ENCODE peak calls at places on chromosome 14, in four cellular contexts. L is HFF-Myc, D is AG04449, P is ovary. R is an unnamed sample.

GRCh38 chr14:73644531-73645247 is at the start of gene DNAL1:
- DNase-seq in L (peak), D (no peak), P (peak), R (peak)

GRCh38 chr14:34766060-34766459 is 51.7 kb upstream of the CFL2 start:
- DNase-seq in L (no peak), D (no peak), P (no peak), R (no peak)

GRCh38 chr14:51533160-51533559 is 118.5 kb upstream of the FRMD6 start:
- DNase-seq in D (peak), L (peak), P (no peak), R (no peak)

GRCh38 chr14:54278665-54279295 is 118.0 kb upstream of the CDKN3 start:
- DNase-seq in L (no peak), P (no peak), D (no peak), R (no peak)

GRCh38 chr14:23568600-23569310 is 1.2 kb upstream of the AP1G2 start:
- DNase-seq in P (peak), D (no peak), L (no peak), R (no peak)

GRCh38 chr14:99758915-99759545 is 34.2 kb upstream of the EML1 start:
- DNase-seq in D (no peak), L (no peak), P (no peak), R (no peak)

GRCh38 chr14:100091386-100091785 is 26.2 kb downstream of the EVL start:
- DNase-seq in L (no peak), P (no peak), D (no peak), R (no peak)

GRCh38 chr14:97350415-97350814 is 553.2 kb downstream of the VRK1 start:
- DNase-seq in L (no peak), D (no peak), P (no peak), R (no peak)

GRCh38 chr14:68766299-68767247 is 26.3 kb downstream of the ZFP36L1 start:
- DNase-seq in D (no peak), P (peak), L (no peak), R (no peak)

GRCh38 chr14:31718985-31719384 is 157.8 kb downstream of the NUBPL start:
- DNase-seq in P (no peak), L (no peak), D (no peak), R (no peak)

GRCh38 chr14:31716208-31716607 is 155.0 kb downstream of the NUBPL start:
- DNase-seq in D (no peak), P (no peak), L (no peak), R (no peak)

GRCh38 chr14:31717294-31718085 is 156.3 kb downstream of the NUBPL start:
- DNase-seq in P (no peak), D (no peak), L (no peak), R (no peak)

DNA sequence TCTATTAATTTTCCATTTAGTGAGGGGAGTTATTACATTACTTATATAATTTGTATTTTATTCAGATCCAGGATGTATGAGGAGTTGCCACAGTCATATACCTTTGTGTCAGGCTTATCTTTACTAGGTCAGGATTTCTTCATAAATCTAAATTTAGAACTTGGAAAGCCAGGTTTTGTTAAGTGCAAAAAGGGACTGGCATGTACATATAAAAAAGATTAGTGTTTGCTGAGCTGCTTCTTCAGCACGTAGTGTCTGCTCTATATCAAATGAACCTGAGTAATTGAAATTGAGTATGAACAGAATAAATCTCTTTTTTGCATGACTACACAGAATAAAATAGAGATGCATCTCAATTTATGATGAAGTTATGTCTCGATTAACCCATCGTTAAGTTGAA is 157.4 kb downstream of the NUBPL start:
- DNase-seq in P (no peak), L (no peak), D (no peak), R (no peak)
- H3K4me3 ChIP-seq in P (no peak), L (no peak), D (no peak), R (no peak)

GRCh38 chr14:93476305-93476704 is 45.6 kb downstream of the UNC79 start:
- DNase-seq in L (no peak), P (no peak), D (no peak), R (no peak)
- TF ChIP-seq CTCF in L (no peak), P (no peak), D (no peak), R (no peak)

GRCh38 chr14:63782683-63783389 is 55.0 kb upstream of the SGPP1 start:
- DNase-seq in D (no peak), P (no peak), L (no peak), R (no peak)

DNA sequence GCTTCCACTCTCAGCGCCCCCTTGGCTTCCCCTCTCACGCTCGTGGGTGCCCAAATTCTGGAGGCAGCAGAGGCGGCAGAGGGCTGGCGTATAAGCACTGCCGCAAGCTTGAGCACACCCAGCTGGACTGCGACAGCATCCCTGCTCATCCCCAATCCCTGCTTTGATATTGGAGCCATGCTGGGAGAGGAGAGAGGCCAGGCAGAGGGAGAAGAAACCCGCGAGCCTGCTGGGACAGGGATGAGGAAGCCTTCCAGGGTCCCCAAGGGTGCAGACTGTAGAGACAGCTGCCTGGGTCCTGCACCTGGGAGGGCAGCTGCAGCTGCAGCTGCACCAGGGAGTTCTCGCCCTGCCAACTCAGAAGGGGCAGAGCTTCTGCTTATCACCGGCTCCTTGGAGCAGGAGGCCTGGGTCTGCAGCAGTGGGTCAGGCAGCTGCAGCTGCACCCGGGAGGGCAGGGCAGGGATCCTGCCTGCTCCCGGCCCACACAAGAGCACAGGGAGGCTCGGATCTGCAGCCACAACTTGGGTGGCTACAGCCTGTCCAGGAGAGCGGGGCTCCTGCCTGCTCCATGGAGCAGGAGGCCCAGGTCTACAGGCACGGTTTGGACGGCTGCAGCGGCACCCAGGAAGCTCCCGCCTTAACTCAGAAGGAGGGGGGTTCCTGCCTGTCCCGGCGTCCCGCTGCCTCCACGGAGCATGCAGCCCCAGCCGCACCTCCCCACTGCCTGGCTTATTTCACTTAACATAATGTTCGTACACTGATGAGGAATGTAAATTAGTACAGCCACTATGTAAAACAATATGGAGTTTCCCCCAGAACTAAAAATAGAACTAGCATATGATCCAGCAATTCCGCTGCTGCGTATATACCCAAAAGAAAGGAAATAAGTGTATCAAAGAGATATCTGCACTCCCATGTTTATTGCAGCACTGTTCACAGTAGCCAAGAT is 60.4 kb upstream of the SGPP1 start:
- DNase-seq in D (no peak), P (no peak), L (no peak), R (no peak)
- H3K4me3 ChIP-seq in D (no peak), P (no peak), L (no peak), R (no peak)

GRCh38 chr14:58227096-58227819 is 17.4 kb upstream of the PSMA3 start:
- DNase-seq in P (no peak), D (no peak), L (no peak), R (no peak)
- TF ChIP-seq CTCF in P (no peak), D (no peak), L (no peak), R (no peak)

GRCh38 chr14:60163741-60164140 is 1.5 kb downstream of the DHRS7 start:
- DNase-seq in D (no peak), P (no peak), L (no peak), R (no peak)

GRCh38 chr14:60164404-60164716 is 838 bp downstream of the DHRS7 start:
- DNase-seq in D (no peak), L (no peak), P (no peak), R (no peak)

GRCh38 chr14:60164717-60165546 is at the start of gene DHRS7:
- DNase-seq in P (peak), D (no peak), L (no peak), R (peak)

GRCh38 chr14:60160422-60160821 is 4.8 kb downstream of the DHRS7 start:
- DNase-seq in L (no peak), D (no peak), P (no peak), R (no peak)

DNA sequence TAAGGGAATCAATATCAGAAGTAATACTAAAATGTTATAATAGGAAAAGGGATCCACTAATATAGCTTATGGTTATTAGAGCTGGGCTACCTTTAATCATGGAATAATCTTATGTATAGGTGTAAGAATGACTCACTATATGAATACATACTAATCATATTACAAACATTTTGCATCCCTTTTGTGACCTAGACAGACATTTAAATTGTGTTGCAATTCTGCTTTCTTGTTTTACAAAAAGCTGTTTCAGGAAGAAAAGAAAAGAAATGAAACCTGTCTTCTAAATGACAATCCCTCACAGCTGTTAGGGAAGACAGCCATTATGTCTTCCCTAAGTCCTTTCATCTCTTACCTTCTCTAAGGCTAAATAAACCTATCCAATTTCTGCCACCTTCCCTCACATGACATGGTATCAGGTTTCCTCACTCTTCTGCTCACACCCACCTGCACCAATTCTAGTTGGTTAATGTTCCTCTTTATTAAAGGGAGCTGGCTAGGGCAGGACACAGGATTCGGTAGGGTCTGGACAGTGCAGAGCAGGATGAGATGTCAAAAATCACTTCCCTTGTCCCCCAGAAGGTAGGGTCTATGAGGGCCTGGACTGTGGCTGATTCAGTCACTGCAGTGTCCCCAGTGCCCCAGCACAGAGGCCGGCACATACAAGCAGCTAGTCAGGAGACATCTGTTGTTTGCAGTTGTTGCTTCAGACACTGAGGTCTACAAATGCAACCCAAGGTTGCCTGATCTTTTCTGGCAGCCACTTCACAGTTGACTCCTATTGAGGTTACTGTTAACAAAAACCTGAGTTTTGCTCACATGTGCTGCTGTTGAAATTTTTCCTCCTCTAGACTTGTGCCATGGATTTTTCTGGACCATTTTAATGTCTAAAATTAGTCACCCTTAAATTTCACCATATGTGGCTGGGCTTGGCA is 3.8 kb downstream of the DHRS7 start:
- DNase-seq in D (no peak), L (no peak), P (no peak), R (no peak)
- H3K4me3 ChIP-seq in D (no peak), L (no peak), P (no peak), R (no peak)

GRCh38 chr14:103385153-103385993 is at the start of gene MARK3:
- DNase-seq in D (peak), P (peak), L (peak), R (peak)
- TF ChIP-seq CTCF in D (no peak), P (no peak), L (no peak), R (peak)

GRCh38 chr14:101456246-101457159 is 104.8 kb upstream of the DIO3 start:
- DNase-seq in L (no peak), D (no peak), P (no peak), R (no peak)
- H3K4me3 ChIP-seq in L (no peak), D (no peak), P (no peak), R (no peak)

GRCh38 chr14:46653031-46653775 is 1.6 kb upstream of the RPL10L start:
- DNase-seq in L (no peak), P (no peak), D (no peak), R (no peak)

GRCh38 chr14:46646796-46647195 is 4.8 kb downstream of the RPL10L start:
- DNase-seq in D (no peak), L (no peak), P (no peak), R (no peak)

DNA sequence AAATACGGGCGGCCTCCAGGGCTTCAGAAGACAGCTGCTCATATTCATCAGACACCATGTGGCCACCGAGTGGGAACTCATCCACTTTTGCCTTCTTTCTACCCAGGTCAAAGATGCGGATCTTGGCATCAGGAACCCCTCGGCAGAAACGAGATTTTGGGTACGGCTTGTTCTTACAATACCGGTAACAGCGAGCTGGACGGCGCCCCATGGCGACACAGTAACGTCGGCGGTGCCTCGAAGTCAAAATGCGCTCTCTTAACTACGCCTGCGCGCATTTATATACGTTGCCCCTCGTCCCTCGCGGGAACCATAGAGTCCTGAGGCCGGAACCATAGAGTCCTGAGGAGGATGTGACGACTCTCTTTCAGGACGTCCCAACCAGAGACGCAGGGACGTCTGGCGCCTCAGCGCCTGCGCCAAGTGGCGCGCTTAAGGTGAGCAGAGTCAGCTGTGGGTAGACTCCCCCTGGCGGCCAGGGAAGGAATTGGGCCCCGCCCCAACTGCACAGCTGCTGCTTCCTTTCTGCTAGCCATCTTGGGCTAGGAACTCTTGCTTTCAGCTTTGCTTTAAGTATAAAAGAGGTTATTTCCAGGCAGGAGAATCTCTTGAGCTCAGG is at the start of gene RPL10L:
- DNase-seq in D (no peak), L (no peak), P (no peak), R (no peak)
- TF ChIP-seq CTCF in D (no peak), L (no peak), P (no peak), R (no peak)

DNA sequence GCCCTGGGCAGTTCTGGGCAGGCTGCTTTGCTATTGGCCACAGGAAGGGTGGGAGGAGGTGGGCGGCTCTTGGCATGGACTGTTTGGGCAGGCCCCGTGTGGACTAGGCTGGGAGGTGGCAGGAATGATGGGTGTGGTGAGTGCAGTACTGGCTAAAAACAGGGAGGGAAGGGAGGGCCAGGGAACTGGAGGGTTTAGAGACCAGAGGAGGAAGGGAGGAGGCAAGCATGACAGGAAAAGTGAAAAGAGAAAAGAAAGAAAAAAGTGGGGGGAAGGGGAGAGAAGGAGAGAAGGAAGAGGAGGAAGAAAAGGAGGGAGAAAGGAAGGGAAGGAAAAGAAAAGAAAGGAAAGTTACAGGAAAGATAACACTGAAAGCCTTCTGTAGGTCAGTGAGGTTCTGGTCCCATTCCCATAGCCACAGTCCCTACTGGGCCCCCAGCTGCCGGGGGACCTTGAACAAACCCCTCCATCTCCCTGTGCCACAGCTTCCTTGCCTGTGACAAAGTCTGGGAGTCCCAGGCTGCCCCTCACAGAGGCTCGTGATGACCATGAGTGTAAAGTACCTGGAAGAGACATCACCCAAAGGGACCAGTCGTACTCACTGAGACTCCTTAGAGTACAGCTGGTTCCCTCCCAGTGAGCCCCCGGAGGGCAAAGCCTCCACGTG is 1.1 kb upstream of the C14orf132 start:
- DNase-seq in P (no peak), L (no peak), D (no peak), R (no peak)
- H3K4me3 ChIP-seq in P (no peak), L (no peak), D (no peak), R (no peak)